ENCODE peak calls at places on chromosomes 7 and 10, in four cellular contexts. K, Y, H and L are unnamed samples. For H3K4me1, the result is how much of the 10 kb centered on the place peaks cover.

GRCh38 chr7:33874943-33875342 is 30.4 kb upstream of the BMPER start:
- DNase-seq in K (peak), H (peak), Y (no peak), L (no peak)

GRCh38 chr7:36216063-36216684 is 63.1 kb downstream of the EEPD1 start:
- DNase-seq in K (peak), H (peak), Y (no peak), L (no peak)

GRCh38 chr7:142516038-142516501 is 233.2 kb upstream of the PRSS1 start:
- DNase-seq in Y (no peak), H (peak), K (no peak), L (no peak)

GRCh38 chr10:33350041-33350440 is 15.6 kb upstream of the NRP1 start:
- DNase-seq in H (no peak), K (no peak), Y (no peak), L (no peak)

GRCh38 chr7:44281811-44282600 is 43.4 kb downstream of the CAMK2B start:
- DNase-seq in Y (peak), K (peak), H (peak), L (peak)

GRCh38 chr10:74011762-74012161 is 13.8 kb downstream of the VCL start:
- DNase-seq in K (peak), H (peak), Y (no peak), L (no peak)

GRCh38 chr10:111835562-111835961 is 348.0 kb downstream of the GPAM start:
- DNase-seq in H (peak), K (peak), Y (no peak), L (no peak)

GRCh38 chr10:120556164-120556532 is 99.1 kb downstream of the PLPP4 start:
- DNase-seq in K (no peak), H (no peak), Y (no peak), L (no peak)

GRCh38 chr10:92284112-92284704 is 6.7 kb downstream of the CPEB3 start:
- DNase-seq in K (no peak), Y (no peak), H (no peak), L (no peak)

GRCh38 chr10:481636-482035 is 207.8 kb downstream of the DIP2C start:
- DNase-seq in H (no peak), K (no peak), Y (no peak), L (peak)

GRCh38 chr7:48427671-48428070 is 256.4 kb downstream of the ABCA13 start:
- DNase-seq in Y (no peak), H (no peak), K (no peak), L (no peak)

GRCh38 chr10:91043173-91043910 is 122.5 kb upstream of the ANKRD1 start:
- DNase-seq in Y (no peak), K (no peak), H (peak), L (peak)

GRCh38 chr7:54964136-54964535 is 54.7 kb upstream of the EGFR start:
- DNase-seq in H (no peak), K (no peak), Y (no peak), L (no peak)

GRCh38 chr7:45595809-45596664 is 21.9 kb downstream of the ADCY1 start:
- DNase-seq in H (no peak), Y (peak), K (no peak), L (no peak)

GRCh38 chr10:25952857-25953256 is 18.8 kb downstream of the MYO3A start:
- DNase-seq in Y (no peak), H (peak), K (no peak), L (no peak)

GRCh38 chr10:124328514-124329220 is 90.1 kb downstream of the OAT start:
- DNase-seq in H (no peak), Y (no peak), K (no peak), L (no peak)

GRCh38 chr10:124264271-124264670 is 154.5 kb downstream of the OAT start:
- DNase-seq in Y (no peak), H (no peak), K (no peak), L (no peak)

GRCh38 chr10:128863411-128863810 is 603.6 kb upstream of the MGMT start:
- DNase-seq in Y (no peak), K (no peak), H (no peak), L (no peak)

GRCh38 chr10:486668-487067 is 202.8 kb downstream of the DIP2C start:
- DNase-seq in K (no peak), Y (no peak), H (no peak), L (no peak)

GRCh38 chr10:104317195-104318095 is 20.8 kb downstream of the ITPRIP start:
- DNase-seq in Y (no peak), H (no peak), K (no peak), L (no peak)

GRCh38 chr10:43230101-43230908 is 36.6 kb downstream of the RASGEF1A start:
- DNase-seq in H (no peak), Y (peak), K (no peak), L (peak)

GRCh38 chr7:114519215-114519614 is 104.6 kb downstream of the FOXP2 start:
- DNase-seq in H (no peak), Y (no peak), K (no peak), L (no peak)

GRCh38 chr10:36086976-36087726 is 445.1 kb upstream of the FZD8 start:
- DNase-seq in K (no peak), H (no peak), Y (no peak), L (no peak)

GRCh38 chr10:125350519-125350918 is 190.2 kb upstream of the CTBP2 start:
- DNase-seq in Y (no peak), K (no peak), H (no peak), L (no peak)

GRCh38 chr10:124697837-124698559 is 46.2 kb downstream of the FAM53B start:
- DNase-seq in Y (no peak), K (no peak), H (no peak), L (no peak)

GRCh38 chr7:97145068-97145467 is 27.6 kb downstream of the SDHAF3 start:
- DNase-seq in Y (no peak), K (no peak), H (no peak), L (no peak)

GRCh38 chr7:151693140-151693539 is 173.4 kb upstream of the RHEB start:
- DNase-seq in H (no peak), Y (no peak), K (no peak), L (no peak)
- H3K4me1 ChIP-seq in H (under half), Y (under half), K (under half), L (under half)

GRCh38 chr7:20388064-20388463 is 57.4 kb downstream of the ITGB8 start:
- DNase-seq in K (no peak), H (peak), Y (no peak), L (no peak)

GRCh38 chr7:20381406-20382034 is 50.8 kb downstream of the ITGB8 start:
- DNase-seq in H (peak), K (no peak), Y (no peak), L (no peak)

GRCh38 chr7:20383351-20383750 is 52.7 kb downstream of the ITGB8 start:
- DNase-seq in K (no peak), Y (no peak), H (no peak), L (no peak)

DNA sequence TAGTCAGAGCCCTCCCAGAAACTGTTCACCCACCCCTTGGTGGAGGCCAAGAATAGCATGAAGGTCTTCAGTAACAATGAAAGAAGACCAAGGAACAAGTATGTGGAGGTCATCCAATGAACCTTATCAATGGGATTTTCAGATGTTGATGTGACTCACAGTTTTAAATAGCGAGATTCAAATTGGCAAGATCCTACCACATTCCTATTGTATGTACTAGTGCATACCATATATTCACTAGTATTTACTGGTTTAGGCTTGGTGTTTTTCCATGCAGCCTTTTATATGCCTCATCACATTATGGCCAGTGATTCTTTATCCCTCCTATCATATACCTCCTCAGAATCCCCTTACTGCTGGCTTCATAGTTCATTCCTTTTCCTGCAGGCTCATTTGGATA is 54.4 kb downstream of the ITGB8 start:
- DNase-seq in Y (no peak), H (no peak), K (no peak), L (no peak)
- TF ChIP-seq CTCF in Y (no peak), H (no peak), K (no peak), L (no peak)

GRCh38 chr7:2541291-2542010 is 13.9 kb downstream of the BRAT1 start:
- DNase-seq in Y (no peak), H (no peak), K (no peak), L (no peak)
- TF ChIP-seq POLR2A in Y (no peak), H (no peak), K (no peak), L (no peak)

GRCh38 chr7:828793-829561 is 3.3 kb upstream of the SUN1 start:
- DNase-seq in K (peak), H (no peak), Y (no peak), L (no peak)

GRCh38 chr7:825386-825785 is 6.9 kb upstream of the SUN1 start:
- DNase-seq in K (no peak), H (no peak), Y (no peak), L (no peak)

GRCh38 chr7:824106-824505 is 8.2 kb upstream of the SUN1 start:
- DNase-seq in K (no peak), H (no peak), Y (no peak), L (no peak)

GRCh38 chr7:824664-825063 is 7.6 kb upstream of the SUN1 start:
- DNase-seq in Y (no peak), H (no peak), K (no peak), L (peak)

DNA sequence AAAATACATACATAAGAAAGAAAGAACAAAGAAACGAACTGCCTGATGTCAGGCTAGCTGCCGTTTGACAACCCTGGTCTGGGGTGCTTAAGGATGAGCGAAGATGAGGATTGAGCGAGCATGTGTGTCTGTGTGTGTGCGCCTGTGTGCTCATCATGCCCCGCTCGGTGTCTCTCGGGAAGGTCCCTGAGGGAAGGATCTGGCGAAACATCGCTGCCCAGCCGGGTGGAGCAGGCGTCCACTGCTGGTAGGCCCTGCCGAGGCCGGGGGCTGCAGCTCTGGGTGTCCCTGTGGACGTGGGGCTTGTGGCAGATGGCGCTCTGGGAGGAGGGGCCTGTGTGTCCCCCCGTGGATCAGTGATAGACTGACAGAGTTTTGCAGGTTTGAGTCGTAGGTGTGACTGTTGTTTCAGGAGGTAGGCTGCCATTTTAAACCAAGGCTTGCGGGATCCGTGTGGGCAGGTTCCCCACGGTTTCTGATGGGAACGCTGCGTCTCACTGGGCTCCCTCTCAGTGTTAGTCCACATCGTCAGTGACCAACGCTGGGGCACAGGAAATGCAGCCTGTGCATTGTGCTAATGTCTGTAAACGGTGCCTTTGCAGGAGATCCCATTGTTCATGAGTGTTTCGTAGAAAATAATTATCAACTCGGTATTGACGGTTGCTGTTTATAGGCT is 5.9 kb upstream of the SUN1 start:
- DNase-seq in K (no peak), Y (no peak), H (no peak), L (no peak)
- H3K4me1 ChIP-seq in K (half or more), Y (under half), H (under half), L (under half)

GRCh38 chr7:102028206-102028826 is 210.9 kb downstream of the CUX1 start:
- DNase-seq in K (no peak), Y (no peak), H (no peak), L (peak)

GRCh38 chr7:102029616-102030015 is 212.2 kb downstream of the CUX1 start:
- DNase-seq in Y (no peak), K (no peak), H (no peak), L (no peak)

GRCh38 chr7:102024769-102025391 is 207.5 kb downstream of the CUX1 start:
- DNase-seq in K (no peak), H (no peak), Y (no peak), L (peak)

DNA sequence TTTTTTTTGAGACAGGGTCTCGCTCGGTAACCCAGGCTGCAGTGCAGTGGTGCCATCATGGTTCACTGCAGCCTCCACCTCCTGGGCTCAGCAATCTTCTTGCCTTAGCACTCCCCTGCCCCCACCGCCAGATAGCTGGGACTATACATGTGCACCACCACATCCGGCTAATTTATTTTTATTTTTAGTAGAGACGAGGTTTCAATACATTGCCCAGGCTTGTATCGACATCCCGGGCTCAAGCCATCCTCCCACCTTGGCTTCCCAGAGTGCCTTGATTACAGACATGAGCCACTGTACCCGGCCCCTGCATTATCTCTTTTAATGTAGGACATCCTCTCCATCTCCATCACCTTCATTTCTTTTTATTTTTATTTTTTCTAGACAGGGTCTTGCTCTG is 213.3 kb downstream of the CUX1 start:
- DNase-seq in H (no peak), Y (peak), K (no peak), L (no peak)
- TF ChIP-seq CTCF in H (no peak), Y (no peak), K (no peak), L (no peak)

GRCh38 chr7:26196305-26196704 is 4.2 kb downstream of the HNRNPA2B1 start:
- DNase-seq in Y (no peak), H (no peak), K (no peak), L (no peak)

GRCh38 chr7:26197153-26198115 is 3.1 kb downstream of the HNRNPA2B1 start:
- DNase-seq in H (no peak), Y (no peak), K (no peak), L (no peak)

GRCh38 chr7:26195182-26195581 is 5.4 kb downstream of the HNRNPA2B1 start:
- DNase-seq in Y (no peak), K (no peak), H (no peak), L (no peak)

GRCh38 chr7:26193432-26194206 is 6.9 kb downstream of the HNRNPA2B1 start:
- DNase-seq in K (no peak), H (no peak), Y (no peak), L (no peak)

GRCh38 chr7:26195867-26196266 is 4.7 kb downstream of the HNRNPA2B1 start:
- DNase-seq in H (no peak), Y (no peak), K (no peak), L (no peak)
- TF ChIP-seq POLR2A in H (no peak), Y (no peak), K (no peak), L (no peak)

GRCh38 chr10:79111427-79111826 is 42.7 kb downstream of the ZMIZ1 start:
- DNase-seq in Y (no peak), H (peak), K (no peak), L (no peak)

GRCh38 chr10:79113827-79114226 is 45.1 kb downstream of the ZMIZ1 start:
- DNase-seq in K (no peak), Y (no peak), H (no peak), L (no peak)

GRCh38 chr10:79115302-79115701 is 46.5 kb downstream of the ZMIZ1 start:
- DNase-seq in K (no peak), Y (no peak), H (no peak), L (no peak)

GRCh38 chr10:79112898-79113431 is 44.2 kb downstream of the ZMIZ1 start:
- DNase-seq in K (peak), H (peak), Y (no peak), L (no peak)

GRCh38 chr10:79111846-79112614 is 43.3 kb downstream of the ZMIZ1 start:
- DNase-seq in H (peak), Y (no peak), K (peak), L (no peak)
- H3K4me1 ChIP-seq in H (half or more), Y (under half), K (half or more), L (under half)

GRCh38 chr7:151244156-151244870 is 4.2 kb downstream of the SMARCD3 start:
- DNase-seq in Y (no peak), H (peak), K (no peak), L (no peak)

GRCh38 chr7:151246161-151247015 is 2.1 kb downstream of the SMARCD3 start:
- DNase-seq in K (no peak), Y (no peak), H (no peak), L (no peak)

GRCh38 chr7:151244871-151245346 is 3.6 kb downstream of the SMARCD3 start:
- DNase-seq in Y (no peak), K (no peak), H (no peak), L (no peak)

GRCh38 chr7:151247016-151247580 is 1.4 kb downstream of the SMARCD3 start:
- DNase-seq in H (no peak), K (peak), Y (no peak), L (no peak)

DNA sequence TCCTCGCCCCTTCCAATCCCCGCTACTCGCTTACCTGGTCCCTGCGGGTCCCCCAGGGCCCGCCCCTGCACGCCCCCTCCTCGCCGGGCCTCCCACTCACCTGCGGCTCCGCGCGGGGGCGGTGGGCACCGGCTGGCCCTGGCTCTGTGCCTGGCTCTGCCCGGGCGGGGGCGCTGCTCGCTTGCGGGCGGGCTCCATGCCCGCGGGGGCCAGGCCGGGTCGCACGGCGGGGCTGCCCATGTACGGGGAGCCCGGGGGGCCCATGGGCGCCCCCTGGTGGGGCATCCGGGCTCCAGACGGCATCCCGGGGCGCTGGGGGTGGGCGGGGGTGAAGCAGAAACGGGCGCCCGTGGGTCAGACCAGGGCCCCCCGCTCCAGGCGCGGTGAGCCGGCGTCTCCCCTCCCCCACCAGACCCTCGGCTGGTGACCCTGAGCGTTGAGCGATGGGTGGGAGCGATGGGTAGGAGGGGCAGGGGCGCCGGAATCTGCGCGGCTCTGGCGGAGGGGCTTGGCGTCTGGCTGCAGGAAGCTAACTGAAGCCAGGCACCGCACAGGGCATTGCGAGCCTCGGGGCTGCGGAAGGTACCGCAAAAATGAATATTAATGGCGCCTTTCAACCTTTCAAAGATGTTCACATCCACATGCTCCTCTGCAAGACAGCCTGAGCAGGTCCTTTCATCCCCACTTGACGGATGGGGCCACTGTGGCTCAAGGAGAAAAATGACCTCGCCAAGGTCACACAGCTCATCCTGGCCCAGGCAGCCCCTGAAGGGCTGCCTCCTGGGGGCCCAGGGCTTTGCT is 2.9 kb downstream of the SMARCD3 start:
- DNase-seq in Y (no peak), K (no peak), H (no peak), L (no peak)
- TF ChIP-seq CTCF in Y (no peak), K (peak), H (peak), L (peak)